ENCODE peak calls at places on chromosomes 2 and 18, in seven cellular contexts. One of them, this sample, is unnamed.

GRCh38 chr18:58882039-58882438 is 17.4 kb downstream of the ZNF532 start:
- DNase-seq in fibroblast of mammary gland: no peak
- DNase-seq in body of pancreas: no peak
- DNase-seq in Daoy: no peak
- DNase-seq in T-helper 1 cell: no peak
- DNase-seq in right atrium auricular region: no peak
- DNase-seq in T follicular helper cell: no peak
- DNase-seq in this sample: no peak

GRCh38 chr2:189347540-189347939 is 93.7 kb upstream of the WDR75 start:
- DNase-seq in right atrium auricular region: peak; percentile 71
- DNase-seq in Daoy: peak; percentile 63
- DNase-seq in T follicular helper cell: no peak
- DNase-seq in T-helper 1 cell: no peak
- DNase-seq in body of pancreas: peak; percentile 45
- DNase-seq in fibroblast of mammary gland: peak; percentile 99
- DNase-seq in this sample: peak; percentile 53

GRCh38 chr2:27638709-27639108 is 9.9 kb downstream of the GPN1 start:
- DNase-seq in fibroblast of mammary gland: peak; percentile 99
- DNase-seq in body of pancreas: no peak
- DNase-seq in T follicular helper cell: no peak
- DNase-seq in Daoy: peak; percentile 69
- DNase-seq in T-helper 1 cell: no peak
- DNase-seq in right atrium auricular region: no peak
- DNase-seq in this sample: no peak

GRCh38 chr2:130353291-130354134 is 2.3 kb upstream of the PTPN18 start:
- DNase-seq in Daoy: no peak
- DNase-seq in body of pancreas: peak; percentile 42
- DNase-seq in right atrium auricular region: no peak
- DNase-seq in T follicular helper cell: no peak
- DNase-seq in fibroblast of mammary gland: no peak
- DNase-seq in T-helper 1 cell: no peak
- DNase-seq in this sample: no peak

GRCh38 chr18:56962322-56962721 is 184.6 kb upstream of the BOD1L2 start:
- DNase-seq in T follicular helper cell: no peak
- DNase-seq in right atrium auricular region: no peak
- DNase-seq in Daoy: no peak
- DNase-seq in body of pancreas: no peak
- DNase-seq in T-helper 1 cell: no peak
- DNase-seq in fibroblast of mammary gland: no peak
- DNase-seq in this sample: no peak

GRCh38 chr2:122300758-122301157 is 545.3 kb downstream of the TSN start:
- DNase-seq in T follicular helper cell: no peak
- DNase-seq in right atrium auricular region: no peak
- DNase-seq in fibroblast of mammary gland: peak; percentile 2
- DNase-seq in Daoy: no peak
- DNase-seq in T-helper 1 cell: no peak
- DNase-seq in body of pancreas: no peak
- DNase-seq in this sample: no peak

GRCh38 chr2:16685340-16685715 is 19.7 kb upstream of the CYRIA start:
- DNase-seq in right atrium auricular region: no peak
- DNase-seq in fibroblast of mammary gland: no peak
- DNase-seq in T follicular helper cell: no peak
- DNase-seq in T-helper 1 cell: no peak
- DNase-seq in body of pancreas: no peak
- DNase-seq in Daoy: no peak
- DNase-seq in this sample: no peak

GRCh38 chr18:23158884-23159820 is 23.9 kb downstream of the CABLES1 start:
- DNase-seq in body of pancreas: no peak
- DNase-seq in T-helper 1 cell: no peak
- DNase-seq in T follicular helper cell: no peak
- DNase-seq in Daoy: no peak
- DNase-seq in right atrium auricular region: no peak
- DNase-seq in fibroblast of mammary gland: no peak
- DNase-seq in this sample: no peak

GRCh38 chr2:100903534-100904258 is 83.8 kb downstream of the NPAS2 start:
- DNase-seq in body of pancreas: no peak
- DNase-seq in fibroblast of mammary gland: no peak
- DNase-seq in T follicular helper cell: no peak
- DNase-seq in Daoy: peak; percentile 69
- DNase-seq in T-helper 1 cell: no peak
- DNase-seq in right atrium auricular region: peak; percentile 51
- DNase-seq in this sample: no peak

GRCh38 chr2:212392048-212392447 is 146.6 kb downstream of the ERBB4 start:
- DNase-seq in T follicular helper cell: no peak
- DNase-seq in Daoy: peak; percentile 16
- DNase-seq in right atrium auricular region: no peak
- DNase-seq in fibroblast of mammary gland: peak; percentile 81
- DNase-seq in T-helper 1 cell: no peak
- DNase-seq in body of pancreas: no peak
- DNase-seq in this sample: no peak

GRCh38 chr2:38661306-38661705 is 4.6 kb upstream of the GALM start:
- DNase-seq in T-helper 1 cell: no peak
- DNase-seq in body of pancreas: no peak
- DNase-seq in fibroblast of mammary gland: peak; percentile 29
- DNase-seq in T follicular helper cell: no peak
- DNase-seq in Daoy: no peak
- DNase-seq in right atrium auricular region: no peak
- DNase-seq in this sample: no peak

GRCh38 chr18:58862404-58862803 is 2.3 kb upstream of the ZNF532 start:
- DNase-seq in right atrium auricular region: no peak
- DNase-seq in Daoy: no peak
- DNase-seq in T-helper 1 cell: no peak
- DNase-seq in fibroblast of mammary gland: no peak
- DNase-seq in body of pancreas: no peak
- DNase-seq in T follicular helper cell: no peak
- DNase-seq in this sample: no peak

GRCh38 chr2:45279356-45279755 is 270.1 kb upstream of the SIX2 start:
- DNase-seq in T-helper 1 cell: no peak
- DNase-seq in T follicular helper cell: no peak
- DNase-seq in Daoy: no peak
- DNase-seq in fibroblast of mammary gland: no peak
- DNase-seq in body of pancreas: no peak
- DNase-seq in right atrium auricular region: no peak
- DNase-seq in this sample: no peak

This sample was measured in iPS-NIHi11.